ENCODE peak calls at places on chromosomes 5 and 9, in six cellular contexts. M is CD8-positive, alpha-beta memory T cell; W is midbrain; U is mucosa of descending colon; R is NCI-H1092 treated with DMSO at 0.1 percent for 48 hours; O is EL. S is an unnamed sample.

GRCh38 chr9:128409998-128410397 is 10.7 kb upstream of the CERCAM start:
- DNase-seq in M (no peak), O (peak), R (no peak), W (peak), U (no peak), S (no peak)

GRCh38 chr5:138603521-138603920 is 28.3 kb upstream of the HSPA9 start:
- DNase-seq in U (no peak), R (no peak), W (no peak), M (no peak), O (peak), S (no peak)

GRCh38 chr5:143968071-143968878 is 156.3 kb downstream of the HMHB1 start:
- DNase-seq in W (peak), O (peak), U (peak), M (no peak), R (peak), S (peak)

GRCh38 chr9:104860280-104860679 is 67.7 kb downstream of the ABCA1 start:
- DNase-seq in M (no peak), O (no peak), U (no peak), R (no peak), W (no peak), S (no peak)

GRCh38 chr5:64665243-64665642 is 25.1 kb upstream of the SHISAL2B start:
- DNase-seq in O (no peak), W (no peak), M (no peak), R (no peak), U (no peak), S (no peak)

GRCh38 chr5:96896285-96896711 is 20.0 kb downstream of the ERAP2 start:
- DNase-seq in R (no peak), U (no peak), O (no peak), W (no peak), M (no peak), S (no peak)

GRCh38 chr5:110055301-110055700 is 365.6 kb downstream of the MAN2A1 start:
- DNase-seq in M (no peak), O (no peak), R (no peak), W (peak), U (no peak), S (no peak)

GRCh38 chr5:169871816-169872215 is 108.5 kb downstream of the INSYN2B start:
- DNase-seq in R (no peak), O (no peak), W (no peak), U (no peak), M (no peak), S (no peak)

GRCh38 chr5:132813599-132814440 is 718 bp downstream of the SOWAHA start:
- DNase-seq in W (peak), M (peak), O (peak), U (peak), R (no peak), S (peak)

GRCh38 chr9:69745716-69746538 is 13.9 kb downstream of the PTAR1 start:
- DNase-seq in O (no peak), R (no peak), M (no peak), U (no peak), W (peak), S (no peak)

GRCh38 chr5:137372386-137373160 is 126.6 kb downstream of the SPOCK1 start:
- DNase-seq in U (no peak), O (peak), W (no peak), R (no peak), M (no peak), S (no peak)

GRCh38 chr5:14261237-14261636 is 118.1 kb downstream of the TRIO start:
- DNase-seq in W (no peak), O (no peak), M (no peak), R (no peak), U (no peak), S (no peak)

GRCh38 chr9:107308461-107308860 is 25.4 kb downstream of the RAD23B start:
- DNase-seq in R (no peak), W (no peak), O (no peak), M (no peak), U (no peak), S (no peak)

GRCh38 chr9:22044583-22044982 is 35.5 kb upstream of the CDKN2B start:
- DNase-seq in R (no peak), O (peak), U (no peak), M (no peak), W (no peak), S (no peak)

S was measured in SW480.